ENCODE peak calls at places on chromosomes 3 and 15, in nine cellular contexts. G is suprapubic skin, Q is left ventricle myocardium inferior, U is tibial artery, B is IMR-90, C is cardiac muscle cell, R is MM.1S, D is cardiac fibroblast, X is body of pancreas. W is an unnamed sample.

GRCh38 chr3:128547368-128547987 is 54.5 kb upstream of the GATA2 start:
- DNase-seq in G (no peak), Q (no peak), U (no peak), B (peak; percentile 67), C (peak; percentile 68), R (no peak), D (peak; percentile 60), X (no peak), W (peak; percentile 71)

GRCh38 chr3:39378092-39378491 is 5.1 kb upstream of the SLC25A38 start:
- DNase-seq in G (no peak), Q (no peak), U (no peak), B (peak; percentile 18), C (peak; percentile 35), R (peak; percentile 77), D (peak; percentile 25), X (peak; percentile 72), W (peak; percentile 33)

GRCh38 chr15:43006991-43007390 is 86.4 kb upstream of the TTBK2 start:
- DNase-seq in G (no peak), Q (no peak), U (no peak), B (no peak), C (no peak), R (no peak), D (no peak), X (no peak), W (no peak)

GRCh38 chr3:89877230-89877629 is 769.8 kb downstream of the EPHA3 start:
- DNase-seq in G (no peak), Q (no peak), U (no peak), B (no peak), C (no peak), R (no peak), D (no peak), X (no peak), W (no peak)

GRCh38 chr3:52233968-52234367 is 5.0 kb downstream of the TWF2 start:
- DNase-seq in G (no peak), Q (peak; percentile 71), U (no peak), B (no peak), C (no peak), R (no peak), D (no peak), X (no peak), W (no peak)

GRCh38 chr3:128846501-128846900 is 32.9 kb upstream of the ACAD9 start:
- DNase-seq in G (no peak), Q (no peak), U (no peak), B (no peak), C (no peak), R (no peak), D (no peak), X (no peak), W (no peak)

GRCh38 chr3:111915905-111916304 is 56.8 kb downstream of the PHLDB2 start:
- DNase-seq in G (no peak), Q (no peak), U (no peak), B (no peak), C (peak; percentile 68), R (no peak), D (peak; percentile 57), X (no peak), W (no peak)

GRCh38 chr3:54931182-54931581 is 3.3 kb upstream of the LRTM1 start:
- DNase-seq in G (no peak), Q (no peak), U (no peak), B (no peak), C (no peak), R (no peak), D (no peak), X (no peak), W (no peak)

GRCh38 chr3:124997303-124998246 is 58.2 kb downstream of the HEG1 start:
- DNase-seq in G (no peak), Q (no peak), U (no peak), B (no peak), C (no peak), R (no peak), D (no peak), X (no peak), W (no peak)

GRCh38 chr15:90414408-90415028 is 26.5 kb downstream of the IQGAP1 start:
- DNase-seq in G (no peak), Q (no peak), U (no peak), B (peak; percentile 91), C (peak; percentile 42), R (no peak), D (peak; percentile 34), X (no peak), W (peak; percentile 83)

GRCh38 chr15:35448294-35448693 is 97.7 kb downstream of the DPH6 start:
- DNase-seq in G (no peak), Q (no peak), U (no peak), B (peak; percentile 47), C (no peak), R (no peak), D (no peak), X (no peak), W (peak; percentile 47)
- TF ChIP-seq CTCF in G (no peak), Q (no peak), U (no peak), B (no peak), C (no peak), R (no peak), D (no peak), X (no peak), W (no peak)

GRCh38 chr15:25849431-25849921 is 13.7 kb downstream of the ATP10A start:
- DNase-seq in G (no peak), Q (no peak), U (no peak), B (peak; percentile 83), C (peak; percentile 84), R (no peak), D (peak; percentile 85), X (no peak), W (peak; percentile 92)
- H3K4me3 ChIP-seq in G (peak overlapping the region; percentile 43), Q (peak overlapping the region; percentile 59), U (peak overlapping the region; percentile 52), B (peak overlapping the region; percentile 17), C (no peak overlapping the region), R (no peak overlapping the region), D (no peak overlapping the region), X (no peak overlapping the region), W (peak overlapping the region; percentile 16)

GRCh38 chr15:80992436-80992835 is 2.8 kb upstream of the MESD start:
- DNase-seq in G (no peak), Q (no peak), U (no peak), B (no peak), C (no peak), R (no peak), D (no peak), X (no peak), W (peak; percentile 70)

GRCh38 chr15:80998252-80998651 is 2.5 kb upstream of the TLNRD1 start:
- DNase-seq in G (no peak), Q (no peak), U (no peak), B (no peak), C (no peak), R (no peak), D (no peak), X (no peak), W (no peak)

GRCh38 chr15:80997692-80998091 is 3.0 kb upstream of the TLNRD1 start:
- DNase-seq in G (no peak), Q (no peak), U (no peak), B (no peak), C (no peak), R (no peak), D (no peak), X (no peak), W (no peak)

GRCh38 chr15:80999623-81000036 is 1.1 kb upstream of the TLNRD1 start:
- DNase-seq in G (no peak), Q (no peak), U (no peak), B (no peak), C (no peak), R (peak; percentile 90), D (no peak), X (peak; percentile 84), W (no peak)

GRCh38 chr15:80996247-80996646 is 4.5 kb upstream of the TLNRD1 start:
- DNase-seq in G (no peak), Q (no peak), U (no peak), B (no peak), C (peak; percentile 25), R (peak; percentile 44), D (peak; percentile 24), X (no peak), W (peak; percentile 53)
- TF ChIP-seq CTCF in G (no peak), Q (peak; percentile 60), U (no peak), B (peak; percentile 28), C (peak; percentile 41), R (peak; percentile 69), D (peak; percentile 63), X (peak; percentile 20), W (peak; percentile 67)

GRCh38 chr15:49366496-49366895 is 56.5 kb upstream of the FGF7 start:
- DNase-seq in G (no peak), Q (no peak), U (no peak), B (no peak), C (no peak), R (no peak), D (no peak), X (no peak), W (no peak)
- H3K4me3 ChIP-seq in G (no peak overlapping the region), Q (no peak overlapping the region), U (no peak overlapping the region), B (no peak overlapping the region), C (no peak overlapping the region), R (no peak overlapping the region), D (no peak overlapping the region), X (no peak overlapping the region), W (no peak overlapping the region)

GRCh38 chr15:68343579-68344225 is 66.2 kb downstream of the FEM1B start:
- DNase-seq in G (no peak), Q (no peak), U (no peak), B (no peak), C (no peak), R (no peak), D (no peak), X (no peak), W (no peak)
- TF ChIP-seq CTCF in G (no peak), Q (no peak), U (no peak), B (no peak), C (no peak), R (no peak), D (no peak), X (no peak), W (no peak)

GRCh38 chr15:57305009-57305408 is 71.3 kb upstream of the CGNL1 start:
- DNase-seq in G (no peak), Q (no peak), U (no peak), B (no peak), C (no peak), R (no peak), D (no peak), X (no peak), W (no peak)

GRCh38 chr15:57310876-57311275 is 65.4 kb upstream of the CGNL1 start:
- DNase-seq in G (no peak), Q (no peak), U (no peak), B (no peak), C (no peak), R (no peak), D (no peak), X (no peak), W (no peak)

GRCh38 chr15:57306305-57306943 is 69.9 kb upstream of the CGNL1 start:
- DNase-seq in G (peak; percentile 91), Q (peak; percentile 89), U (peak; percentile 93), B (peak; percentile 28), C (peak; percentile 81), R (peak; percentile 71), D (peak; percentile 78), X (peak; percentile 89), W (peak; percentile 63)

GRCh38 chr15:57307527-57308193 is 68.6 kb upstream of the CGNL1 start:
- DNase-seq in G (no peak), Q (no peak), U (no peak), B (no peak), C (no peak), R (no peak), D (no peak), X (no peak), W (no peak)

DNA sequence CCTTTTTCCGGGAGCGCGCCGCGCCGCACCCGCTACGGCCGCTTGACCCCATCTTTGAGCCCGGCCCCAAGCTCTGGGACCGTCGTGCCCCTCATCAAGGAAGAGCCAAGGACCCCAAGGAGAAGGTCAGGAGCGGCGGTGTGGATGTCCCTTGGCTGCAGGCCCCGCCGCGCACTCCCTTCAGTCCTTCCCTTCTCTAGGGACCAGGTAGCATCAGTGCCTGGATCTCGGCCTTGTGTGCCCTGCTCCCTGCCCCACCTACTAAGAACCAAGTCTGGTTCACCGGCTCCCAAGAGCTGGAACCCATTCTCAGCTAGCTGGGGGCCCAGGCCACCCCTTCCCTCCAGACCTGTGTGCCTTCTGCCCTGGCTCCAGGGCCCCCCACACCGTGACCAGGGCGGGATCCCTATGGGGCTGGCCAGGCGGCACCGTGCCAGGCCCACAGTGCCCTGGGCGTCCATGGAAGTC is 69.3 kb upstream of the CGNL1 start:
- DNase-seq in G (no peak), Q (no peak), U (no peak), B (no peak), C (no peak), R (no peak), D (no peak), X (no peak), W (no peak)
- H3K4me3 ChIP-seq in G (peak overlapping the region; percentile 55), Q (peak overlapping the region; percentile 70), U (peak overlapping the region; percentile 53), B (no peak overlapping the region), C (peak overlapping the region; percentile 21), R (peak overlapping the region; percentile 55), D (peak overlapping the region; percentile 47), X (peak overlapping the region; percentile 37), W (peak overlapping the region; percentile 59)